ENCODE peak calls at places on chromosome 11, in ten cellular contexts. Z is heart right ventricle; V is HAP-1; R is BJ; J is GM12891; P is fibroblast of lung; B is NCI-H1092; E is stimulated activated CD8-positive, alpha-beta memory T cell treated with anti-CD3 and anti-CD28 coated beads, Interleukin-15, amount 100 ng/mL, for 4 hours; F is head of caudate nucleus; A is testis. O is an unnamed sample.

GRCh38 chr11:112881461-112881860 is 79.8 kb upstream of the NCAM1 start:
- DNase-seq in R (no peak), B (peak; percentile 92), F (peak; percentile 94), E (no peak), Z (peak; percentile 80), P (peak; percentile 18), A (peak; percentile 85), V (no peak), J (no peak), O (peak; percentile 32)

GRCh38 chr11:92266821-92267220 is 42.2 kb downstream of the FAT3 start:
- DNase-seq in P (no peak), F (no peak), A (no peak), R (no peak), J (no peak), E (no peak), B (no peak), Z (no peak), V (no peak), O (no peak)

GRCh38 chr11:72398058-72398758 is 36.1 kb downstream of the CLPB start:
- DNase-seq in F (no peak), Z (no peak), P (no peak), J (no peak), R (no peak), V (no peak), B (no peak), A (no peak), E (no peak), O (no peak)

GRCh38 chr11:134752964-134753804 is 341.1 kb upstream of the B3GAT1 start:
- DNase-seq in E (no peak), P (no peak), J (no peak), R (no peak), B (no peak), F (no peak), V (no peak), Z (no peak), A (no peak), O (no peak)

GRCh38 chr11:101436511-101437142 is 147.2 kb downstream of the TRPC6 start:
- DNase-seq in Z (peak; percentile 17), V (peak; percentile 40), A (peak; percentile 72), B (peak; percentile 18), E (no peak), F (peak; percentile 58), P (peak; percentile 55), J (no peak), R (no peak), O (peak; percentile 42)

GRCh38 chr11:33063326-33063775 is 24.0 kb downstream of the TCP11L1 start:
- DNase-seq in F (no peak), A (no peak), P (peak; percentile 29), Z (no peak), J (no peak), B (no peak), E (no peak), R (no peak), V (no peak), O (no peak)

GRCh38 chr11:122240621-122241020 is 124.6 kb upstream of the BLID start:
- DNase-seq in P (no peak), E (no peak), J (no peak), V (no peak), Z (no peak), F (no peak), R (no peak), B (no peak), A (no peak), O (no peak)

GRCh38 chr11:95682552-95682951 is 107.0 kb downstream of the FAM76B start:
- DNase-seq in Z (peak; percentile 42), R (no peak), J (no peak), F (no peak), P (no peak), V (no peak), A (no peak), E (no peak), B (no peak), O (no peak)

GRCh38 chr11:61955031-61955415 is 4.9 kb downstream of the BEST1 start:
- DNase-seq in P (peak; percentile 93), R (peak; percentile 48), A (peak; percentile 71), V (no peak), B (no peak), E (no peak), J (no peak), Z (peak; percentile 57), F (no peak), O (no peak)

GRCh38 chr11:72478596-72479143 is 44.3 kb upstream of the CLPB start:
- DNase-seq in J (no peak), Z (no peak), P (peak; percentile 59), A (no peak), E (no peak), F (no peak), R (no peak), V (no peak), B (no peak), O (no peak)

GRCh38 chr11:70501026-70501901 is 102.9 kb downstream of the CTTN start:
- DNase-seq in R (no peak), B (no peak), Z (peak; percentile 26), A (no peak), F (no peak), J (no peak), P (no peak), V (no peak), E (no peak), O (no peak)

GRCh38 chr11:115166826-115167225 is 337.4 kb downstream of the CADM1 start:
- DNase-seq in E (no peak), R (no peak), A (no peak), F (peak; percentile 56), V (no peak), B (no peak), J (no peak), P (no peak), Z (no peak), O (no peak)

GRCh38 chr11:36628765-36629199 is 30.7 kb upstream of the RAG2 start:
- DNase-seq in E (no peak), J (no peak), B (no peak), V (peak; percentile 92), Z (no peak), A (no peak), F (no peak), P (no peak), R (no peak), O (no peak)

GRCh38 chr11:18005376-18006129 is 7.3 kb downstream of the SERGEF start:
- DNase-seq in F (no peak), E (no peak), R (no peak), B (no peak), P (no peak), J (no peak), Z (no peak), A (no peak), V (no peak), O (no peak)